ENCODE peak calls at places on chromosomes 6 and 20, in nine cellular contexts. V is stomach, Q is A549, P is NB4, R is HCT116, X is ovary, Y is upper lobe of left lung, O is endothelial cell of umbilical vein, D is heart left ventricle. U is an unnamed sample.

GRCh38 chr20:1296117-1296610 is 30.1 kb downstream of the SNPH start:
- DNase-seq in V (no peak), Q (no peak), P (no peak), R (no peak), X (no peak), Y (peak), O (no peak), D (no peak), U (peak)

GRCh38 chr6:164168595-164168994 is 754.1 kb downstream of the QKI start:
- DNase-seq in V (no peak), Q (no peak), P (no peak), R (no peak), X (no peak), Y (no peak), O (no peak), D (no peak), U (no peak)

GRCh38 chr6:45822864-45823263 is 192.8 kb downstream of the CLIC5 start:
- DNase-seq in V (no peak), Q (no peak), P (no peak), R (no peak), X (no peak), Y (no peak), O (no peak), D (no peak), U (no peak)

GRCh38 chr20:46994341-46994740 is 99.7 kb downstream of the EYA2 start:
- DNase-seq in V (peak), Q (no peak), P (no peak), R (no peak), X (no peak), Y (no peak), O (no peak), D (no peak), U (no peak)

GRCh38 chr6:113995632-113996031 is 24.7 kb upstream of the HDAC2 start:
- DNase-seq in V (no peak), Q (peak), P (no peak), R (peak), X (no peak), Y (no peak), O (peak), D (peak), U (no peak)

GRCh38 chr6:137417411-137417810 is 76.8 kb downstream of the OLIG3 start:
- DNase-seq in V (no peak), Q (no peak), P (no peak), R (no peak), X (no peak), Y (no peak), O (no peak), D (no peak), U (no peak)

GRCh38 chr6:32176476-32177181 is 745 bp upstream of the AGPAT1 start:
- DNase-seq in V (no peak), Q (no peak), P (no peak), R (no peak), X (peak), Y (no peak), O (no peak), D (no peak), U (no peak)

GRCh38 chr6:168624948-168625347 is 184.0 kb downstream of the SMOC2 start:
- DNase-seq in V (no peak), Q (no peak), P (no peak), R (no peak), X (no peak), Y (peak), O (no peak), D (no peak), U (no peak)

GRCh38 chr6:154512214-154512613 is 1.7 kb upstream of the CNKSR3 start:
- DNase-seq in V (no peak), Q (no peak), P (no peak), R (no peak), X (no peak), Y (no peak), O (no peak), D (no peak), U (no peak)

GRCh38 chr6:30883743-30884520 is at the start of gene DDR1:
- DNase-seq in V (peak), Q (peak), P (peak), R (no peak), X (peak), Y (peak), O (no peak), D (peak), U (peak)

GRCh38 chr6:37491161-37491829 is 8.4 kb downstream of the CCDC167 start:
- DNase-seq in V (peak), Q (no peak), P (no peak), R (no peak), X (no peak), Y (no peak), O (no peak), D (no peak), U (no peak)

GRCh38 chr6:40444811-40445210 is 142.4 kb downstream of the LRFN2 start:
- DNase-seq in V (no peak), Q (no peak), P (peak), R (no peak), X (no peak), Y (no peak), O (no peak), D (no peak), U (no peak)

GRCh38 chr6:87551799-87552198 is 38.0 kb downstream of the RARS2 start:
- DNase-seq in V (no peak), Q (no peak), P (no peak), R (no peak), X (no peak), Y (no peak), O (no peak), D (no peak), U (no peak)

GRCh38 chr6:112311950-112312547 is 35.1 kb upstream of the RFPL4B start:
- DNase-seq in V (no peak), Q (peak), P (peak), R (no peak), X (no peak), Y (no peak), O (peak), D (no peak), U (no peak)

GRCh38 chr6:21935561-21936028 is 342.0 kb downstream of the SOX4 start:
- DNase-seq in V (peak), Q (no peak), P (peak), R (peak), X (no peak), Y (no peak), O (no peak), D (peak), U (no peak)

GRCh38 chr6:131129657-131130545 is 5.4 kb upstream of the AKAP7 start:
- DNase-seq in V (no peak), Q (no peak), P (no peak), R (no peak), X (no peak), Y (no peak), O (no peak), D (no peak), U (no peak)

GRCh38 chr6:1388927-1389790 is at the start of gene FOXF2:
- DNase-seq in V (no peak), Q (peak), P (peak), R (no peak), X (no peak), Y (peak), O (no peak), D (no peak), U (no peak)

GRCh38 chr6:40389176-40389767 is 197.9 kb downstream of the LRFN2 start:
- DNase-seq in V (no peak), Q (no peak), P (no peak), R (no peak), X (no peak), Y (no peak), O (no peak), D (no peak), U (no peak)

GRCh38 chr20:50188879-50189680 is 1.6 kb upstream of the CEBPB start:
- DNase-seq in V (no peak), Q (no peak), P (no peak), R (no peak), X (no peak), Y (peak), O (no peak), D (no peak), U (no peak)

GRCh38 chr20:50186151-50186885 is 4.3 kb upstream of the CEBPB start:
- DNase-seq in V (peak), Q (peak), P (peak), R (peak), X (peak), Y (no peak), O (peak), D (peak), U (peak)

GRCh38 chr20:50188287-50188688 is 2.3 kb upstream of the CEBPB start:
- DNase-seq in V (no peak), Q (no peak), P (no peak), R (no peak), X (no peak), Y (no peak), O (no peak), D (no peak), U (no peak)

GRCh38 chr20:50186987-50187402 is 3.6 kb upstream of the CEBPB start:
- DNase-seq in V (no peak), Q (no peak), P (no peak), R (no peak), X (no peak), Y (peak), O (no peak), D (no peak), U (no peak)

GRCh38 chr20:50187403-50188051 is 3.1 kb upstream of the CEBPB start:
- DNase-seq in V (no peak), Q (no peak), P (peak), R (no peak), X (peak), Y (no peak), O (no peak), D (no peak), U (peak)
- TF ChIP-seq CTCF in V (no peak), Q (no peak), P (no peak), R (no peak), X (no peak), Y (no peak), O (no peak), D (no peak), U (no peak)

GRCh38 chr6:149922642-149923326 is at the start of gene RAET1G:
- DNase-seq in V (peak), Q (peak), P (peak), R (peak), X (peak), Y (peak), O (peak), D (peak), U (peak)
- TF ChIP-seq POLR2A in V (no peak), Q (peak), P (no peak), R (no peak), X (no peak), Y (no peak), O (peak), D (no peak), U (no peak)

GRCh38 chr20:56629464-56630085 is 469 bp downstream of the TFAP2C start:
- DNase-seq in V (no peak), Q (peak), P (no peak), R (no peak), X (no peak), Y (no peak), O (no peak), D (no peak), U (no peak)

GRCh38 chr20:56628873-56629463 is at the start of gene TFAP2C:
- DNase-seq in V (peak), Q (peak), P (peak), R (peak), X (peak), Y (peak), O (no peak), D (peak), U (peak)

GRCh38 chr20:56627122-56628014 is 1.7 kb upstream of the TFAP2C start:
- DNase-seq in V (no peak), Q (no peak), P (no peak), R (no peak), X (no peak), Y (peak), O (no peak), D (no peak), U (no peak)

GRCh38 chr20:56626367-56627121 is 2.6 kb upstream of the TFAP2C start:
- DNase-seq in V (no peak), Q (peak), P (peak), R (peak), X (no peak), Y (peak), O (no peak), D (no peak), U (peak)

DNA sequence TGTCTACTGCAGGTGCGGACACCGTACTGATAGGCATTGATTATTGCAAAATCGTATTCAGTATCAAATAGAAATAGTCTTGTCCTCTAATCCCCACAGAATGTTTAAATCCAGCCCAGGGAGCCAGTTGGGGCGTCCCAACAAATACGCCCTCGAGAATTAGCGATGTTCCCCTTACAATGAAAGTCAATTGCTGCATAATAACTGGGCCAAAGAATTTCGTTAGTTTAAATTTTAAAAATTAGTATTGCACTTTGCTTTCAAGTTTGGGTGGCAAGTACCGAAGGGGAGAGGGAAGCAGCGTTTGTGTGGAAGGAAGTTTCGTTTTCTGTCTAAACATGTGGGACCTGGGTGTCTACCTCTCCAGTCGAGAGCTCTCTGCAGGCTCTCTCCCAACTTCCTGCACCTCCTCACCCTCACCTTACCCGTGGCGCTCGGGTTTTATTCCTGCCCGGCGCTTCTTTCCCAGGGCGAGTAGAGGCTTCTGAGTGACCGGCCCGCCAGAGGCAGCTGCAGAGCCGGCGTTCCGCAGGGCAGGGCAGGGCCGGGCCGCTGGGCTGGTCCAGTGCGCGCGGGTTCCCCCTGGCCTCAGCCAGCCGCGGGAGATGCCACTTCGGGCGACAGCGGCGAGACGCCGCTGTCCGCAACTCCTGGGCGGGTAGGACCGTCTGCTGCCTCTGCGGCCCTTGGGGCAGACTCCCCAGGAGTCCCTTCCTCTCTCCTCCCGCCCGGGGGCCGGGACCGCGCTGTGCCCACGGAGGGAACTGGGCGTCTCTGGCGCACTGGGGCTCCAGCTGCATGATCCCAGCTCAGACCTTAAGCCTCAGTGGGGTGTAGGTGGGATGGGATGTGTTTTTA is 862 bp upstream of the TFAP2C start:
- DNase-seq in V (no peak), Q (peak), P (peak), R (no peak), X (no peak), Y (peak), O (no peak), D (no peak), U (no peak)
- TF ChIP-seq CTCF in V (no peak), Q (no peak), P (no peak), R (no peak), X (no peak), Y (no peak), O (no peak), D (no peak), U (no peak)

GRCh38 chr20:19936801-19937583 is 80.2 kb upstream of the NAA20 start:
- DNase-seq in V (no peak), Q (no peak), P (peak), R (no peak), X (no peak), Y (peak), O (peak), D (peak), U (no peak)

GRCh38 chr20:19932170-19932667 is 84.9 kb upstream of the NAA20 start:
- DNase-seq in V (no peak), Q (no peak), P (no peak), R (no peak), X (no peak), Y (no peak), O (peak), D (peak), U (no peak)

GRCh38 chr20:19937651-19938420 is 79.3 kb upstream of the NAA20 start:
- DNase-seq in V (no peak), Q (no peak), P (peak), R (no peak), X (no peak), Y (no peak), O (no peak), D (no peak), U (no peak)

GRCh38 chr20:19935842-19936241 is 81.3 kb upstream of the NAA20 start:
- DNase-seq in V (peak), Q (no peak), P (no peak), R (no peak), X (no peak), Y (no peak), O (no peak), D (no peak), U (peak)

DNA sequence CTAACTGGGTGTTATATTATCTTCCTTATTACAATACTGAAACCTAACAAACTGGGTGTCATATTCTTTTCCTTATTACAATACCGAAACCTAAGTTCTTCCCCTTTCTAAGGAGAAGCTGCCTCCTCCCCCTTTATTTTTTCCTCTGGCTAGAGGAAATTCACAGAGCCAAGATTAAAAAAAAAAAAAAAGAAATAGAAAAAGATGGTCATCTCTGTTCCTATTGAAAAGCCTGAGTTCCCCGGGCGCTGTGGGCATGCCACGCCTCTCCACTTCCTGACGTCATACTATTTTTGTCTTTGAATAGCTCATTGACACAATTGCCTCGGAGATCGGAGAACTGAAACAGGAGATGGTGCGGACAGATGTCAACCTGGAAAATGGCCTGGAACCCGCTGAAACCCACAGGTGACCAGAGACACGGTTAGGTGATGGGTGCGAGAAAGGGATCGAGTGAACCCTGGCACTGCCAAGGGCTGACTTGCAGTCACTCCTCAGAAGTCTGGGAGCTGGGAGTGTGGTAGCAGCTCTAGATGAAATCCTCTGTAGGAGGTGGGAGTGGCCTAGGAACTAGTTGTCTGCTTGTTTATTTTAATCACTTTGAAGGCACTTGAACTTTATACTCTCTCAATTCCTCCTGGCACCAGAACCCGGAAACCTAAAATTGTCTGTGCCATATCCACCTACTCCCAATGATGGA is 82.2 kb upstream of the NAA20 start:
- DNase-seq in V (peak), Q (peak), P (peak), R (no peak), X (no peak), Y (no peak), O (peak), D (peak), U (peak)
- TF ChIP-seq POLR2A in V (no peak), Q (no peak), P (no peak), R (no peak), X (no peak), Y (peak), O (no peak), D (no peak), U (no peak)

GRCh38 chr6:27752038-27752885 is 159.9 kb downstream of the OR2B2 start:
- DNase-seq in V (peak), Q (peak), P (peak), R (peak), X (peak), Y (no peak), O (peak), D (peak), U (no peak)

GRCh38 chr6:27755768-27756167 is 156.4 kb downstream of the OR2B2 start:
- DNase-seq in V (no peak), Q (no peak), P (peak), R (no peak), X (no peak), Y (no peak), O (no peak), D (no peak), U (no peak)

GRCh38 chr6:27754408-27754782 is 157.8 kb downstream of the OR2B2 start:
- DNase-seq in V (no peak), Q (no peak), P (no peak), R (no peak), X (no peak), Y (no peak), O (no peak), D (no peak), U (no peak)

GRCh38 chr6:27757307-27757706 is 154.9 kb downstream of the OR2B2 start:
- DNase-seq in V (peak), Q (no peak), P (no peak), R (no peak), X (peak), Y (peak), O (no peak), D (no peak), U (no peak)

GRCh38 chr6:27753668-27754407 is 158.4 kb downstream of the OR2B2 start:
- DNase-seq in V (peak), Q (peak), P (peak), R (peak), X (peak), Y (no peak), O (peak), D (peak), U (peak)
- TF ChIP-seq CTCF in V (no peak), Q (no peak), P (no peak), R (no peak), X (no peak), Y (no peak), O (no peak), D (no peak), U (no peak)

DNA sequence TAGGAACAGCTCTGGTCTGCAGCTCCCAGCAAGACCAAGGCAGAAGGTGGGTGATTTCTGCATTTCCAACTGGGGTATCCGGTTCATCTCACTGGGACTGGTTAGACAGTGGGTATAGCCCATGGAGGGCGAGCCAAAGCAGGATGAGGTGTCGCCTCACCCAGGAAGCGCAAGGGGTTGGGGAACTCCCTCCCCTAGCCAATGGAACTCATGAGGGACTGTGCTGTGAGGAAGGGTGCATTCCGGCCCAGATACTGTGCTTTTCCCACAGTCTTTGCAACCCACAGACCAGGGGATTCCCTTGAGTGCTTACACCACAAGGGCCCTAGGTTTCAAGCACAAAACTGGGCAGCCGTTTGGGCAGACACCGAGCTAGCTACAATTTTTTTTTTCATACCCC is 21.8 kb downstream of the HDDC2 start:
- DNase-seq in V (no peak), Q (no peak), P (no peak), R (no peak), X (no peak), Y (no peak), O (no peak), D (no peak), U (no peak)
- TF ChIP-seq POLR2A in V (no peak), Q (no peak), P (no peak), R (no peak), X (no peak), Y (no peak), O (no peak), D (no peak), U (no peak)

GRCh38 chr20:37943033-37943432 is 40.1 kb downstream of the VSTM2L start:
- DNase-seq in V (peak), Q (no peak), P (no peak), R (no peak), X (no peak), Y (no peak), O (no peak), D (no peak), U (no peak)

GRCh38 chr20:37944456-37944981 is 41.6 kb downstream of the VSTM2L start:
- DNase-seq in V (peak), Q (no peak), P (no peak), R (no peak), X (no peak), Y (peak), O (no peak), D (no peak), U (peak)

GRCh38 chr20:37945034-37945660 is 42.2 kb downstream of the VSTM2L start:
- DNase-seq in V (peak), Q (no peak), P (no peak), R (no peak), X (no peak), Y (no peak), O (no peak), D (no peak), U (no peak)

GRCh38 chr20:37941992-37942391 is 39.1 kb downstream of the VSTM2L start:
- DNase-seq in V (peak), Q (no peak), P (no peak), R (no peak), X (no peak), Y (no peak), O (no peak), D (no peak), U (peak)

GRCh38 chr20:37943501-37944455 is 40.9 kb downstream of the VSTM2L start:
- DNase-seq in V (peak), Q (no peak), P (no peak), R (no peak), X (no peak), Y (peak), O (no peak), D (no peak), U (no peak)
- TF ChIP-seq CTCF in V (no peak), Q (no peak), P (no peak), R (no peak), X (no peak), Y (no peak), O (no peak), D (no peak), U (no peak)

GRCh38 chr6:162727347-162728176 is at the start of the genes PACRG and PRKN:
- DNase-seq in V (peak), Q (peak), P (peak), R (peak), X (peak), Y (peak), O (peak), D (peak), U (peak)
- TF ChIP-seq POLR2A in V (peak), Q (peak), P (peak), R (no peak), X (peak), Y (peak), O (peak), D (peak), U (no peak)